ENCODE peak calls at places on chromosome 6, in seven cellular contexts. One of them, this sample, is unnamed.

GRCh38 chr6:84269947-84270733 is 42.7 kb upstream of the CEP162 start:
- DNase-seq in astrocyte of the cerebellum: no peak
- DNase-seq in foreskin fibroblast: no peak
- DNase-seq in dorsolateral prefrontal cortex: no peak
- DNase-seq in bronchial epithelial cell: no peak
- DNase-seq in astrocyte: no peak
- DNase-seq in RWPE1: no peak
- DNase-seq in this sample: no peak

GRCh38 chr6:69680302-69680701 is 116.5 kb downstream of the LMBRD1 start:
- DNase-seq in astrocyte of the cerebellum: no peak
- DNase-seq in foreskin fibroblast: no peak
- DNase-seq in dorsolateral prefrontal cortex: no peak
- DNase-seq in bronchial epithelial cell: no peak
- DNase-seq in astrocyte: no peak
- DNase-seq in RWPE1: no peak
- DNase-seq in this sample: no peak

GRCh38 chr6:86581833-86582232 is 355.5 kb upstream of the HTR1E start:
- DNase-seq in astrocyte of the cerebellum: no peak
- DNase-seq in foreskin fibroblast: no peak
- DNase-seq in dorsolateral prefrontal cortex: no peak
- DNase-seq in bronchial epithelial cell: peak; percentile 87
- DNase-seq in astrocyte: no peak
- DNase-seq in RWPE1: peak; percentile 19
- DNase-seq in this sample: no peak

GRCh38 chr6:145561095-145561820 is 174.1 kb downstream of the EPM2A start:
- DNase-seq in astrocyte of the cerebellum: no peak
- DNase-seq in foreskin fibroblast: no peak
- DNase-seq in dorsolateral prefrontal cortex: no peak
- DNase-seq in bronchial epithelial cell: peak; percentile 70
- DNase-seq in astrocyte: peak; percentile 34
- DNase-seq in RWPE1: no peak
- DNase-seq in this sample: no peak

GRCh38 chr6:90187437-90188049 is 109.1 kb downstream of the BACH2 start:
- DNase-seq in astrocyte of the cerebellum: no peak
- DNase-seq in foreskin fibroblast: no peak
- DNase-seq in dorsolateral prefrontal cortex: no peak
- DNase-seq in bronchial epithelial cell: no peak
- DNase-seq in astrocyte: no peak
- DNase-seq in RWPE1: no peak
- DNase-seq in this sample: no peak

GRCh38 chr6:165439928-165440554 is 130.6 kb upstream of the C6orf118 start:
- DNase-seq in astrocyte of the cerebellum: peak; percentile 74
- DNase-seq in foreskin fibroblast: no peak
- DNase-seq in dorsolateral prefrontal cortex: no peak
- DNase-seq in bronchial epithelial cell: peak; percentile 84
- DNase-seq in astrocyte: peak; percentile 21
- DNase-seq in RWPE1: peak; percentile 18
- DNase-seq in this sample: peak; percentile 7

GRCh38 chr6:167219967-167220512 is 62.3 kb upstream of the GPR31 start:
- DNase-seq in astrocyte of the cerebellum: no peak
- DNase-seq in foreskin fibroblast: no peak
- DNase-seq in dorsolateral prefrontal cortex: peak; percentile 79
- DNase-seq in bronchial epithelial cell: no peak
- DNase-seq in astrocyte: no peak
- DNase-seq in RWPE1: no peak
- DNase-seq in this sample: no peak

GRCh38 chr6:136737343-136738177 is 54.7 kb downstream of the MAP3K5 start:
- DNase-seq in astrocyte of the cerebellum: no peak
- DNase-seq in foreskin fibroblast: no peak
- DNase-seq in dorsolateral prefrontal cortex: no peak
- DNase-seq in bronchial epithelial cell: peak; percentile 49
- DNase-seq in astrocyte: peak; percentile 75
- DNase-seq in RWPE1: no peak
- DNase-seq in this sample: peak; percentile 51

GRCh38 chr6:101711518-101711917 is 318.0 kb downstream of the GRIK2 start:
- DNase-seq in astrocyte of the cerebellum: no peak
- DNase-seq in foreskin fibroblast: no peak
- DNase-seq in dorsolateral prefrontal cortex: no peak
- DNase-seq in bronchial epithelial cell: no peak
- DNase-seq in astrocyte: no peak
- DNase-seq in RWPE1: no peak
- DNase-seq in this sample: no peak

GRCh38 chr6:437042-437402 is 45.5 kb downstream of the IRF4 start:
- DNase-seq in astrocyte of the cerebellum: no peak
- DNase-seq in foreskin fibroblast: peak; percentile 25
- DNase-seq in dorsolateral prefrontal cortex: no peak
- DNase-seq in bronchial epithelial cell: no peak
- DNase-seq in astrocyte: peak; percentile 6
- DNase-seq in RWPE1: no peak
- DNase-seq in this sample: no peak

GRCh38 chr6:133705071-133705470 is 183.8 kb upstream of the TCF21 start:
- DNase-seq in astrocyte of the cerebellum: no peak
- DNase-seq in foreskin fibroblast: peak; percentile 78
- DNase-seq in dorsolateral prefrontal cortex: no peak
- DNase-seq in bronchial epithelial cell: peak; percentile 71
- DNase-seq in astrocyte: peak; percentile 59
- DNase-seq in RWPE1: no peak
- DNase-seq in this sample: peak; percentile 81

GRCh38 chr6:165605182-165605875 is 57.7 kb downstream of the PDE10A start:
- DNase-seq in astrocyte of the cerebellum: no peak
- DNase-seq in foreskin fibroblast: no peak
- DNase-seq in dorsolateral prefrontal cortex: no peak
- DNase-seq in bronchial epithelial cell: no peak
- DNase-seq in astrocyte: no peak
- DNase-seq in RWPE1: no peak
- DNase-seq in this sample: no peak

GRCh38 chr6:40907198-40907701 is 131.8 kb downstream of the UNC5CL start:
- DNase-seq in astrocyte of the cerebellum: peak; percentile 8
- DNase-seq in foreskin fibroblast: peak; percentile 36
- DNase-seq in dorsolateral prefrontal cortex: no peak
- DNase-seq in bronchial epithelial cell: peak; percentile 93
- DNase-seq in astrocyte: peak; percentile 43
- DNase-seq in RWPE1: peak; percentile 86
- DNase-seq in this sample: no peak

GRCh38 chr6:43869792-43870659 is 100.0 kb downstream of the VEGFA start:
- DNase-seq in astrocyte of the cerebellum: no peak
- DNase-seq in foreskin fibroblast: no peak
- DNase-seq in dorsolateral prefrontal cortex: no peak
- DNase-seq in bronchial epithelial cell: no peak
- DNase-seq in astrocyte: no peak
- DNase-seq in RWPE1: no peak
- DNase-seq in this sample: no peak

GRCh38 chr6:33198853-33199436 is 1.5 kb downstream of the RXRB start:
- DNase-seq in astrocyte of the cerebellum: no peak
- DNase-seq in foreskin fibroblast: no peak
- DNase-seq in dorsolateral prefrontal cortex: no peak
- DNase-seq in bronchial epithelial cell: no peak
- DNase-seq in astrocyte: no peak
- DNase-seq in RWPE1: no peak
- DNase-seq in this sample: no peak

GRCh38 chr6:5054427-5054873 is 30.7 kb upstream of the PPP1R3G start:
- DNase-seq in astrocyte of the cerebellum: no peak
- DNase-seq in foreskin fibroblast: no peak
- DNase-seq in dorsolateral prefrontal cortex: no peak
- DNase-seq in bronchial epithelial cell: no peak
- DNase-seq in astrocyte: peak; percentile 40
- DNase-seq in RWPE1: no peak
- DNase-seq in this sample: no peak

GRCh38 chr6:169905041-169905807 is 153.8 kb downstream of the ERMARD start:
- DNase-seq in astrocyte of the cerebellum: peak; percentile 77
- DNase-seq in foreskin fibroblast: peak; percentile 26
- DNase-seq in dorsolateral prefrontal cortex: no peak
- DNase-seq in bronchial epithelial cell: peak; percentile 65
- DNase-seq in astrocyte: peak; percentile 69
- DNase-seq in RWPE1: peak; percentile 61
- DNase-seq in this sample: no peak

GRCh38 chr6:75526502-75527127 is 33.0 kb upstream of the FILIP1 start:
- DNase-seq in astrocyte of the cerebellum: peak; percentile 71
- DNase-seq in foreskin fibroblast: peak; percentile 52
- DNase-seq in dorsolateral prefrontal cortex: peak; percentile 8
- DNase-seq in bronchial epithelial cell: peak; percentile 70
- DNase-seq in astrocyte: peak; percentile 45
- DNase-seq in RWPE1: peak; percentile 52
- DNase-seq in this sample: peak; percentile 57

GRCh38 chr6:161748535-161749386 is 474.9 kb upstream of the AGPAT4 start:
- DNase-seq in astrocyte of the cerebellum: no peak
- DNase-seq in foreskin fibroblast: no peak
- DNase-seq in dorsolateral prefrontal cortex: peak; percentile 4
- DNase-seq in bronchial epithelial cell: no peak
- DNase-seq in astrocyte: no peak
- DNase-seq in RWPE1: peak; percentile 8
- DNase-seq in this sample: no peak

GRCh38 chr6:87308970-87309369 is 13.4 kb upstream of the SMIM8 start:
- DNase-seq in astrocyte of the cerebellum: no peak
- DNase-seq in foreskin fibroblast: no peak
- DNase-seq in dorsolateral prefrontal cortex: no peak
- DNase-seq in bronchial epithelial cell: no peak
- DNase-seq in astrocyte: no peak
- DNase-seq in RWPE1: no peak
- DNase-seq in this sample: no peak

GRCh38 chr6:145587342-145587741 is 148.0 kb downstream of the EPM2A start:
- DNase-seq in astrocyte of the cerebellum: no peak
- DNase-seq in foreskin fibroblast: no peak
- DNase-seq in dorsolateral prefrontal cortex: no peak
- DNase-seq in bronchial epithelial cell: peak; percentile 4
- DNase-seq in astrocyte: no peak
- DNase-seq in RWPE1: no peak
- DNase-seq in this sample: no peak

GRCh38 chr6:2731281-2731909 is 19.3 kb downstream of the MYLK4 start:
- DNase-seq in astrocyte of the cerebellum: no peak
- DNase-seq in foreskin fibroblast: no peak
- DNase-seq in dorsolateral prefrontal cortex: peak; percentile 20
- DNase-seq in bronchial epithelial cell: peak; percentile 63
- DNase-seq in astrocyte: peak; percentile 42
- DNase-seq in RWPE1: peak; percentile 56
- DNase-seq in this sample: no peak

GRCh38 chr6:170062904-170063220 is 228.0 kb downstream of the DLL1 start:
- DNase-seq in astrocyte of the cerebellum: no peak
- DNase-seq in foreskin fibroblast: no peak
- DNase-seq in dorsolateral prefrontal cortex: no peak
- DNase-seq in bronchial epithelial cell: no peak
- DNase-seq in astrocyte: no peak
- DNase-seq in RWPE1: no peak
- DNase-seq in this sample: no peak

GRCh38 chr6:13013681-13014550 is 297.3 kb downstream of the PHACTR1 start:
- DNase-seq in astrocyte of the cerebellum: no peak
- DNase-seq in foreskin fibroblast: no peak
- DNase-seq in dorsolateral prefrontal cortex: peak; percentile 14
- DNase-seq in bronchial epithelial cell: no peak
- DNase-seq in astrocyte: no peak
- DNase-seq in RWPE1: no peak
- DNase-seq in this sample: no peak

GRCh38 chr6:38933426-38933825 is 115.2 kb upstream of the GLP1R start:
- DNase-seq in astrocyte of the cerebellum: no peak
- DNase-seq in foreskin fibroblast: peak; percentile 1
- DNase-seq in dorsolateral prefrontal cortex: no peak
- DNase-seq in bronchial epithelial cell: peak; percentile 45
- DNase-seq in astrocyte: no peak
- DNase-seq in RWPE1: peak; percentile 49
- DNase-seq in this sample: no peak

GRCh38 chr6:41370488-41371111 is 35.2 kb downstream of the NCR2 start:
- DNase-seq in astrocyte of the cerebellum: no peak
- DNase-seq in foreskin fibroblast: no peak
- DNase-seq in dorsolateral prefrontal cortex: no peak
- DNase-seq in bronchial epithelial cell: peak; percentile 64
- DNase-seq in astrocyte: no peak
- DNase-seq in RWPE1: peak; percentile 29
- DNase-seq in this sample: no peak

GRCh38 chr6:6724319-6725119 is 136.0 kb downstream of the LY86 start:
- DNase-seq in astrocyte of the cerebellum: peak; percentile 62
- DNase-seq in foreskin fibroblast: peak; percentile 59
- DNase-seq in dorsolateral prefrontal cortex: peak; percentile 14
- DNase-seq in bronchial epithelial cell: peak; percentile 63
- DNase-seq in astrocyte: peak; percentile 68
- DNase-seq in RWPE1: peak; percentile 67
- DNase-seq in this sample: no peak
- TF ChIP-seq CTCF in astrocyte of the cerebellum: peak; percentile 68
- TF ChIP-seq CTCF in foreskin fibroblast: peak; percentile 71
- TF ChIP-seq CTCF in dorsolateral prefrontal cortex: peak; percentile 56
- TF ChIP-seq CTCF in bronchial epithelial cell: peak; percentile 77
- TF ChIP-seq CTCF in astrocyte: peak; percentile 57
- TF ChIP-seq CTCF in RWPE1: peak; percentile 83
- TF ChIP-seq CTCF in this sample: peak; percentile 85

GRCh38 chr6:139325003-139325600 is 33.3 kb upstream of the TXLNB start:
- DNase-seq in astrocyte of the cerebellum: no peak
- DNase-seq in foreskin fibroblast: no peak
- DNase-seq in dorsolateral prefrontal cortex: no peak
- DNase-seq in bronchial epithelial cell: no peak
- DNase-seq in astrocyte: no peak
- DNase-seq in RWPE1: no peak
- DNase-seq in this sample: no peak
- TF ChIP-seq CTCF in astrocyte of the cerebellum: no peak
- TF ChIP-seq CTCF in foreskin fibroblast: no peak
- TF ChIP-seq CTCF in dorsolateral prefrontal cortex: no peak
- TF ChIP-seq CTCF in bronchial epithelial cell: no peak
- TF ChIP-seq CTCF in astrocyte: no peak
- TF ChIP-seq CTCF in RWPE1: no peak
- TF ChIP-seq CTCF in this sample: no peak

GRCh38 chr6:27872634-27873028 is 39.6 kb downstream of the OR2B2 start:
- DNase-seq in astrocyte of the cerebellum: no peak
- DNase-seq in foreskin fibroblast: no peak
- DNase-seq in dorsolateral prefrontal cortex: no peak
- DNase-seq in bronchial epithelial cell: no peak
- DNase-seq in astrocyte: no peak
- DNase-seq in RWPE1: no peak
- DNase-seq in this sample: no peak

GRCh38 chr6:27873101-27874030 is 38.8 kb downstream of the OR2B2 start:
- DNase-seq in astrocyte of the cerebellum: no peak
- DNase-seq in foreskin fibroblast: peak; percentile 82
- DNase-seq in dorsolateral prefrontal cortex: no peak
- DNase-seq in bronchial epithelial cell: peak; percentile 75
- DNase-seq in astrocyte: peak; percentile 67
- DNase-seq in RWPE1: no peak
- DNase-seq in this sample: no peak

GRCh38 chr6:27870486-27870885 is 41.7 kb downstream of the OR2B2 start:
- DNase-seq in astrocyte of the cerebellum: no peak
- DNase-seq in foreskin fibroblast: no peak
- DNase-seq in dorsolateral prefrontal cortex: no peak
- DNase-seq in bronchial epithelial cell: no peak
- DNase-seq in astrocyte: no peak
- DNase-seq in RWPE1: no peak
- DNase-seq in this sample: no peak

GRCh38 chr6:27867941-27868705 is 44.1 kb downstream of the OR2B2 start:
- DNase-seq in astrocyte of the cerebellum: no peak
- DNase-seq in foreskin fibroblast: no peak
- DNase-seq in dorsolateral prefrontal cortex: no peak
- DNase-seq in bronchial epithelial cell: no peak
- DNase-seq in astrocyte: no peak
- DNase-seq in RWPE1: no peak
- DNase-seq in this sample: no peak

GRCh38 chr6:27871919-27872633 is 40.1 kb downstream of the OR2B2 start:
- DNase-seq in astrocyte of the cerebellum: peak; percentile 97
- DNase-seq in foreskin fibroblast: peak; percentile 95
- DNase-seq in dorsolateral prefrontal cortex: peak; percentile 23
- DNase-seq in bronchial epithelial cell: peak; percentile 92
- DNase-seq in astrocyte: peak; percentile 93
- DNase-seq in RWPE1: peak; percentile 97
- DNase-seq in this sample: peak; percentile 88
- TF ChIP-seq CTCF in astrocyte of the cerebellum: peak; percentile 43
- TF ChIP-seq CTCF in foreskin fibroblast: no peak
- TF ChIP-seq CTCF in dorsolateral prefrontal cortex: no peak
- TF ChIP-seq CTCF in bronchial epithelial cell: peak; percentile 58
- TF ChIP-seq CTCF in astrocyte: peak; percentile 14
- TF ChIP-seq CTCF in RWPE1: peak; percentile 18
- TF ChIP-seq CTCF in this sample: peak; percentile 21

GRCh38 chr6:21590345-21590744 is 3.2 kb upstream of the SOX4 start:
- DNase-seq in astrocyte of the cerebellum: no peak
- DNase-seq in foreskin fibroblast: no peak
- DNase-seq in dorsolateral prefrontal cortex: no peak
- DNase-seq in bronchial epithelial cell: no peak
- DNase-seq in astrocyte: no peak
- DNase-seq in RWPE1: no peak
- DNase-seq in this sample: no peak
- TF ChIP-seq CTCF in astrocyte of the cerebellum: no peak
- TF ChIP-seq CTCF in foreskin fibroblast: no peak
- TF ChIP-seq CTCF in dorsolateral prefrontal cortex: no peak
- TF ChIP-seq CTCF in bronchial epithelial cell: no peak
- TF ChIP-seq CTCF in astrocyte: no peak
- TF ChIP-seq CTCF in RWPE1: no peak
- TF ChIP-seq CTCF in this sample: no peak